ENCODE peak calls at places on chromosomes 2 and 18, in five cellular contexts. One of them, this sample, is unnamed.

GRCh38 chr18:28115149-28115550 is 61.8 kb downstream of the CDH2 start:
- DNase-seq in activated CD4-positive, CD25-positive, alpha-beta regulatory T cell: no peak
- DNase-seq in endothelial cell: no peak
- DNase-seq in Peyer's patch: no peak
- DNase-seq in small intestine: no peak
- DNase-seq in this sample: no peak

GRCh38 chr2:196291873-196292800 is 120.8 kb upstream of the STK17B start:
- DNase-seq in endothelial cell: no peak
- DNase-seq in activated CD4-positive, CD25-positive, alpha-beta regulatory T cell: no peak
- DNase-seq in small intestine: no peak
- DNase-seq in Peyer's patch: no peak
- DNase-seq in this sample: peak

GRCh38 chr2:174247474-174248186 is 702 bp downstream of the OLA1 start:
- DNase-seq in small intestine: peak
- DNase-seq in activated CD4-positive, CD25-positive, alpha-beta regulatory T cell: no peak
- DNase-seq in Peyer's patch: no peak
- DNase-seq in endothelial cell: peak
- DNase-seq in this sample: no peak

GRCh38 chr2:25306767-25307368 is 34.9 kb downstream of the DNMT3A start:
- DNase-seq in Peyer's patch: no peak
- DNase-seq in activated CD4-positive, CD25-positive, alpha-beta regulatory T cell: no peak
- DNase-seq in endothelial cell: no peak
- DNase-seq in small intestine: no peak
- DNase-seq in this sample: no peak

GRCh38 chr2:188870289-188870688 is 103.9 kb upstream of the COL3A1 start:
- DNase-seq in small intestine: no peak
- DNase-seq in Peyer's patch: no peak
- DNase-seq in endothelial cell: no peak
- DNase-seq in activated CD4-positive, CD25-positive, alpha-beta regulatory T cell: no peak
- DNase-seq in this sample: no peak

GRCh38 chr2:173193925-173194324 is 118.3 kb downstream of the MAP3K20 start:
- DNase-seq in activated CD4-positive, CD25-positive, alpha-beta regulatory T cell: no peak
- DNase-seq in endothelial cell: no peak
- DNase-seq in Peyer's patch: no peak
- DNase-seq in small intestine: no peak
- DNase-seq in this sample: no peak

GRCh38 chr18:31429623-31430022 is 17.9 kb upstream of the DSG3 start:
- DNase-seq in Peyer's patch: peak
- DNase-seq in activated CD4-positive, CD25-positive, alpha-beta regulatory T cell: no peak
- DNase-seq in small intestine: peak
- DNase-seq in endothelial cell: no peak
- DNase-seq in this sample: no peak

GRCh38 chr2:40315684-40316083 is 136.2 kb downstream of the SLC8A1 start:
- DNase-seq in activated CD4-positive, CD25-positive, alpha-beta regulatory T cell: no peak
- DNase-seq in Peyer's patch: no peak
- DNase-seq in endothelial cell: no peak
- DNase-seq in small intestine: no peak
- DNase-seq in this sample: no peak

GRCh38 chr2:85243101-85244072 is 84.4 kb downstream of the TGOLN2 start:
- DNase-seq in Peyer's patch: no peak
- DNase-seq in small intestine: peak
- DNase-seq in endothelial cell: peak
- DNase-seq in activated CD4-positive, CD25-positive, alpha-beta regulatory T cell: no peak
- DNase-seq in this sample: no peak

This sample was measured in central memory CD8-positive, alpha-beta T cell.